ENCODE peak calls at places on chromosomes 7 and 10, in six cellular contexts. C, B, X, E, I and N are unnamed samples.

GRCh38 chr10:132804785-132805426 is 19.0 kb upstream of the NKX6-2 start:
- DNase-seq in B (no peak), X (no peak), E (no peak), I (no peak), C (no peak), N (no peak)

GRCh38 chr10:46555713-46556514 is 544 bp downstream of the GPRIN2 start:
- DNase-seq in C (no peak), I (no peak), X (no peak), B (peak), E (peak), N (peak)

GRCh38 chr7:113100091-113100723 is 13.6 kb upstream of the GPR85 start:
- DNase-seq in B (no peak), I (peak), C (peak), X (no peak), E (no peak), N (no peak)

GRCh38 chr7:50556247-50556976 is 8.8 kb downstream of the DDC start:
- DNase-seq in B (no peak), C (no peak), E (no peak), I (peak), X (no peak), N (no peak)

GRCh38 chr7:139521439-139521838 is 2.0 kb upstream of the CLEC2L start:
- DNase-seq in I (no peak), B (no peak), E (no peak), C (no peak), X (no peak), N (no peak)

GRCh38 chr7:20793258-20793657 is 6.6 kb upstream of the SP8 start:
- DNase-seq in I (no peak), B (no peak), X (no peak), C (no peak), E (no peak), N (peak)

GRCh38 chr10:88565072-88565471 is 18.0 kb downstream of the RNLS start:
- DNase-seq in E (no peak), B (no peak), X (peak), C (peak), I (peak), N (no peak)

GRCh38 chr7:157520249-157520648 is 183.4 kb downstream of the DNAJB6 start:
- DNase-seq in X (no peak), B (peak), I (no peak), C (no peak), E (peak), N (no peak)

GRCh38 chr10:83533290-83533689 is 606.0 kb upstream of the GHITM start:
- DNase-seq in C (no peak), X (no peak), E (no peak), I (no peak), B (no peak), N (no peak)

GRCh38 chr7:139321071-139321745 is 19.9 kb upstream of the FMC1 start:
- DNase-seq in B (peak), C (peak), I (peak), X (peak), E (peak), N (no peak)

GRCh38 chr10:28248092-28248491 is 54.8 kb downstream of the MPP7 start:
- DNase-seq in X (peak), B (no peak), C (peak), E (no peak), I (no peak), N (no peak)

GRCh38 chr7:130668258-130669050 is at the start of gene COPG2:
- DNase-seq in B (peak), E (peak), X (peak), C (peak), I (peak), N (peak)

GRCh38 chr10:132591166-132591971 is 53.8 kb downstream of the INPP5A start:
- DNase-seq in I (no peak), C (peak), E (no peak), B (peak), X (peak), N (no peak)

GRCh38 chr7:158733220-158733519 is 28.6 kb upstream of the NCAPG2 start:
- DNase-seq in C (no peak), I (no peak), E (no peak), B (no peak), X (no peak), N (no peak)

GRCh38 chr10:12483996-12484944 is 134.9 kb downstream of the CAMK1D start:
- DNase-seq in B (no peak), E (no peak), I (no peak), X (no peak), C (no peak), N (no peak)

GRCh38 chr10:21519981-21520436 is 5.5 kb downstream of the SKIDA1 start:
- DNase-seq in B (no peak), C (peak), I (peak), E (no peak), X (peak), N (no peak)
- H4K8ac ChIP-seq in B (no peak), C (peak), I (peak), E (no peak), X (peak), N (no peak)

DNA sequence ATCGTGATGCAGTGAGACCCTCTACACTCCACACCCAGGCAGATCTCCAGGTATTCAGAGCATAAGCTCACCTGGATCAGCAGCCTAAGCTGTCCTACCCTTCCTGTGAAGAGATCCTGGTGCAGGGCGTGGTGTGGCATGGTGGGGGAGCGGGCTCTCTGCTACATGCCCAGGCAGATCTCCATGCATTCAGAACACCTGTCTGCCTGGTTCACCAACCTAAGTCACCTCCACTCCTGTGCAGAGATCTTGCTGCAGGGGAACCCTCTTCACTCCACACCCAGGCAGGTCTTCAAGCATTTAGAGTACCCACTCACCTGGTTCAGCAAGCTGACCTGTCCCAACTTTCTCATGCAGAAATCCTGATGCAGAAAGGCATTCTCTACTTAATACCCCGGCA is 394.4 kb upstream of the SEMA3A start:
- DNase-seq in B (no peak), X (no peak), I (no peak), E (no peak), C (no peak), N (no peak)
- H3K14ac ChIP-seq in B (no peak), X (no peak), I (no peak), E (no peak), C (no peak), N (no peak)

GRCh38 chr7:91554893-91555292 is 290.7 kb downstream of the FZD1 start:
- DNase-seq in B (no peak), X (no peak), C (no peak), I (no peak), E (no peak), N (no peak)

GRCh38 chr7:91559947-91560346 is 295.7 kb downstream of the FZD1 start:
- DNase-seq in X (no peak), C (no peak), B (no peak), I (no peak), E (no peak), N (no peak)

GRCh38 chr7:91557789-91558396 is 293.7 kb downstream of the FZD1 start:
- DNase-seq in B (no peak), E (no peak), I (peak), X (peak), C (peak), N (no peak)

GRCh38 chr7:91556239-91556638 is 292.0 kb downstream of the FZD1 start:
- DNase-seq in C (no peak), X (no peak), E (no peak), B (no peak), I (no peak), N (no peak)

GRCh38 chr7:91556956-91557650 is 292.9 kb downstream of the FZD1 start:
- DNase-seq in X (no peak), E (no peak), B (no peak), C (no peak), I (peak), N (no peak)
- H3K4me2 ChIP-seq in X (no peak), E (no peak), B (no peak), C (no peak), I (no peak), N (no peak)

DNA sequence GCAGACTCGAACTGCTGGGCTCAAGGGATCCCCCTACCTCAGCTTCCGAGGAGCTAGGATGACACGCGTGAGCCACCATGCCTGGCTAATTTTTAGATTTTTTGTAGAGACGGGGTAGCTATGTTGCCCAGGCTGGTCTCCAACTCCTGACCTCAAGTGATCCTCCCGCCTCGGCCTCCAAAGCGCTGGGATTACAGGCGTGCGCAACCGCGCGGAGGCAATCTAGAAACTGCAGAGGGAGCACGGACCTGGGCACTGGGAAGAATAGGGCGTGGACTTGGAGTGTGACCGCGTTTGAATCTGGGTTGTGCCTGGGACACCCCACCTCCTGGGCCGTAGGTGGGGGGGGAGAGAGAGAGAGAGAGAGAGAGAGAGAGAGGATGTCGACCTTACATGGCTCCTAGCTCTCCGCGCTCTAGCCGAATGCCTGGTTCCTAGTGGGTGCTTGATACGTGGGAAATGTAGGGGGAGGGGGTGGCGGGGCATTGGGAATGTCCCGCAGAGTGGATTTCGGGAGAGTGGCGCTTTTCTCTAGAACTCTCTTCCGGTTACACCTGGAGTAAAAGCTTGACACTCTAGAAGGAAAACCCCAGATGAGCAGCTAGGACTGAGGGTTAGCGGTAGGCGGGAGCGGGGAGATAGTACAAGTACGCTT is 1.2 kb upstream of the MAP3K8 start:
- DNase-seq in B (peak), X (no peak), E (no peak), I (peak), C (no peak), N (no peak)
- H4K8ac ChIP-seq in B (no peak), X (peak), E (no peak), I (peak), C (peak), N (no peak)

GRCh38 chr10:117375360-117376147 is at the start of gene PDZD8:
- DNase-seq in X (peak), C (peak), I (peak), E (peak), B (peak), N (peak)
- H3K14ac ChIP-seq in X (no peak), C (peak), I (peak), E (no peak), B (peak), N (peak)

GRCh38 chr7:2800220-2800922 is 43.7 kb downstream of the GNA12 start:
- DNase-seq in X (no peak), E (no peak), I (no peak), C (no peak), B (no peak), N (no peak)
- H3K4me2 ChIP-seq in X (no peak), E (no peak), I (no peak), C (no peak), B (no peak), N (no peak)

GRCh38 chr7:90413185-90413528 is 9.9 kb downstream of the CLDN12 start:
- DNase-seq in E (no peak), B (no peak), X (no peak), C (no peak), I (no peak), N (no peak)
- H4K8ac ChIP-seq in E (no peak), B (no peak), X (no peak), C (no peak), I (no peak), N (no peak)

DNA sequence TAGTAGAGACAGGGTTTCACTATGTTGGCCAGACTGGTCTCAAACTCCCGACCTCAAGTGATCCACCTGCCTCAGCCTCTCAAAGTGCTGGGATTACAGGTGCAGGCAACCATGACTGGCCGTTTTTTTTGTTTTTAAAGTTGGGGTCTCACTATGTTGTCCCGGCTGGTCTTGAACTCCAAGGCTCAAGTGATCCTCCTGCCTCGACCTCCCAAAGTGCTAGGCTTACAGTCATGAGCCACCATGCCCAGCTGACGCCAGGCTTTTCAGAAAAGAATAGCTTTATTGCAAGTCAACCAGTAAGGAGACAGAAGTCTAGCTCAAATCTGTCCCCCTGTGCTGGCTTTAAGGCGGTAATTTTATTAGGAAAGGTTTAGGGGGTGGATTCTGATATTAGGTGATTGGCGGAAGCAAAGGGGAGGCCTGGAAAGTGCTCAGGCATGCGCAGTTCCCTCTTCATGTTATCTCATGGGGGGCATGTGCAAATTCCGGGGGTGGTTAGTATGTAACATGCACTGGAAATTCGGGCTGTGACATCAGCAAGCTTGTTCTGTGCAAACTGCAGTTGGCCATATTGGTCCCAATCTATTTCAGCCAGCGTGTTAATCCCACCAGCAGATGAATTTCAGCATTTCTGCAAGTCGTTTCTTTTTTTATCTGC is 42.7 kb downstream of the LIMK1 start:
- DNase-seq in B (no peak), E (no peak), X (no peak), I (no peak), C (no peak), N (no peak)
- H3K14ac ChIP-seq in B (no peak), E (no peak), X (no peak), I (no peak), C (no peak), N (no peak)

DNA sequence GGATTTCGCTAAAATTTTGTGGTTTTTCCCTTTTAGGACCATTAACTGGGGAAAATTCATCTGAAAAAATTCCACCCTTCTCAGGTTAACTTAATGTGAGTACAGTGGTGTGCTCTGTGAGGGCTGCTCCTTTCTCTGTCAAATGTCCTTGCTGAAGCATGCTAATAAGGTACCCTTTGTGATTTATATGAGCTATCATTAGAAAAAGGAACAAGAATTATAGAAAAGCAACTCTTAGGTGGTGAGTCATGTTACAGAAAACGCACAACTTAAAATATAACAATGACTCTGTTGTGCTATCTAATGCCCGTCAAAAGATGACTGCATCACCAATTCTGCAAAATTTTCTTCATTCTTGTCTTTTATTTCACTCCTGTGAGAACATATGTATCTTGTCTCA is 162.0 kb upstream of the MAGI2 start:
- DNase-seq in B (no peak), I (no peak), E (no peak), X (no peak), C (peak), N (no peak)
- H3K4me2 ChIP-seq in B (no peak), I (no peak), E (peak), X (no peak), C (no peak), N (no peak)